ENCODE peak calls at places on chromosomes 5 and 9, in five cellular contexts. A is HCT116, Z is choroid plexus epithelial cell, N is bronchial epithelial cell, C is Caco-2. O is an unnamed sample.

GRCh38 chr9:106403081-106403480 is 459.9 kb upstream of the ZNF462 start:
- DNase-seq in Z (no peak), A (no peak), N (peak), C (peak), O (no peak)

GRCh38 chr9:130713286-130713975 is 19.9 kb downstream of the EXOSC2 start:
- DNase-seq in C (peak), Z (peak), A (no peak), N (no peak), O (no peak)

GRCh38 chr9:80555782-80556325 is 984.1 kb downstream of the TLE4 start:
- DNase-seq in C (no peak), A (no peak), Z (peak), N (peak), O (no peak)

GRCh38 chr5:176362098-176362442 is 506 bp upstream of the KIAA1191 start:
- DNase-seq in C (no peak), A (no peak), Z (no peak), N (no peak), O (no peak)

GRCh38 chr5:98110270-98110669 is 663.2 kb upstream of the RGMB start:
- DNase-seq in C (no peak), A (no peak), N (peak), Z (peak), O (no peak)

GRCh38 chr5:7094626-7095025 is 301.3 kb upstream of the ADCY2 start:
- DNase-seq in Z (no peak), A (no peak), N (no peak), C (peak), O (no peak)

GRCh38 chr5:175867587-175868347 is 3.6 kb upstream of the CPLX2 start:
- DNase-seq in Z (peak), N (no peak), C (peak), A (peak), O (no peak)

GRCh38 chr5:168883253-168883880 is 304.2 kb upstream of the PANK3 start:
- DNase-seq in N (no peak), C (no peak), A (no peak), Z (no peak), O (no peak)

GRCh38 chr9:21561502-21561901 is 79.4 kb upstream of the IFNE start:
- DNase-seq in A (no peak), Z (no peak), C (no peak), N (no peak), O (no peak)

GRCh38 chr5:122142480-122142879 is 13.1 kb downstream of the ZNF474 start:
- DNase-seq in C (no peak), A (no peak), N (peak), Z (peak), O (no peak)

GRCh38 chr9:68515304-68516017 is 25.2 kb downstream of the TMEM252 start:
- DNase-seq in Z (peak), C (no peak), A (no peak), N (peak), O (no peak)

GRCh38 chr5:55227738-55228430 is 769 bp upstream of the MCIDAS start:
- DNase-seq in N (no peak), Z (no peak), A (no peak), C (no peak), O (no peak)

GRCh38 chr5:116576043-116576713 is 1.6 kb upstream of the SEMA6A start:
- DNase-seq in Z (peak), N (peak), A (peak), C (peak), O (no peak)

GRCh38 chr5:151721087-151721646 is 34.5 kb upstream of the SPARC start:
- DNase-seq in A (no peak), C (no peak), N (no peak), Z (no peak), O (no peak)

GRCh38 chr5:129001831-129002626 is 36.7 kb downstream of the SLC27A6 start:
- DNase-seq in N (no peak), Z (no peak), C (no peak), A (no peak), O (no peak)

DNA sequence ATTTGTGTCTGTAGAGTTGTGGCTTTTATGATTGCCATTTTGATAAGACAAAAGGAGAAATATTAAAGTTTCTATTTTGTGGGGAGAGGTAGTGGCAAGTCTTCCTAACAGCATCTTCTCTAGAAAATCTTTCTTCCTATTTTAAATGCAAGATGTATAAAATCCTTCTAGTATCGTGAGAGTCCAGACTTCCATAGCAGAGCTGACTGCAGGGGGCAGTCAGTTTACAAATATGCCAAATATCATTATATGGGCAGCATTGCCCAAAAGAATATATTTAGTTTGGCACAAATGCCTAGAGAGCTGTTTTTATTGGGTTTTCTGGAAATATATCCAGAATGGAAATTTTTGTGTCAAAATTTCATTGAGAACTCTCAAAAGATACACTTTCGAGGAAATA is 82.1 kb upstream of the ALDH1A1 start:
- DNase-seq in Z (no peak), C (no peak), A (no peak), N (no peak), O (no peak)
- TF ChIP-seq CTCF in Z (peak), C (no peak), A (peak), N (no peak), O (no peak)

GRCh38 chr5:161847896-161848510 is at the start of gene GABRA1:
- DNase-seq in Z (no peak), A (no peak), N (no peak), C (no peak), O (no peak)
- H3K4me3 ChIP-seq in Z (no peak), A (no peak), N (no peak), C (no peak), O (no peak)

GRCh38 chr5:75156585-75156984 is 80.1 kb downstream of the ANKRD31 start:
- DNase-seq in Z (peak), A (no peak), C (peak), N (peak), O (no peak)
- TF ChIP-seq CTCF in Z (peak), A (no peak), C (peak), N (peak), O (no peak)

DNA sequence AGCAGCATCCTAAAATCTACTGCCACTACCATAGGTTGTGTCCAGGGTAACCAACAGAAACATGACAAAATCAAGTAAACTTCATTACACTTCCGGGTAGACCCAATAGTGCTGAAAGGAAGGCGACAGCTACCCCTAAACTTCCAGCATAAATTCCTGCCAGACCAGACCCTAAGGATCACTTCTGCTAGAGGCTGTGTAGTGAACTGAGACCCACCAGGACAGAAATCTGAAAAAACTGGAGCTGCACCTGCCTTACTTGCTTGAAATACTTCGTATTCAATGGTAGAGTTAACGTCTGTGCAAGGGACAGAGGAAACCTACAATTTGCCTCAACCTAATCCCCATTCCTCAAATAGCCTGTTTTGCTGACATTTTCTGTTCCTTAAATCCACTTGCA is 1.0 kb upstream of the SECISBP2 start:
- DNase-seq in C (no peak), Z (no peak), N (no peak), A (no peak), O (no peak)
- H3K4me3 ChIP-seq in C (no peak), Z (no peak), N (no peak), A (peak), O (peak)

GRCh38 chr5:41638685-41639084 is 128.3 kb upstream of the PLCXD3 start:
- DNase-seq in C (peak), Z (no peak), A (no peak), N (no peak), O (no peak)

GRCh38 chr5:41637424-41637823 is 127.0 kb upstream of the PLCXD3 start:
- DNase-seq in Z (no peak), N (no peak), A (no peak), C (no peak), O (no peak)

GRCh38 chr5:41641621-41642020 is 131.2 kb upstream of the PLCXD3 start:
- DNase-seq in N (no peak), Z (peak), C (no peak), A (no peak), O (no peak)

GRCh38 chr5:41636605-41637004 is 126.2 kb upstream of the PLCXD3 start:
- DNase-seq in N (peak), C (peak), Z (peak), A (peak), O (no peak)

GRCh38 chr5:41637869-41638268 is 127.5 kb upstream of the PLCXD3 start:
- DNase-seq in C (no peak), Z (peak), N (no peak), A (peak), O (no peak)
- TF ChIP-seq CTCF in C (no peak), Z (peak), N (no peak), A (peak), O (no peak)

GRCh38 chr9:111662851-111663823 is 1.7 kb downstream of the GNG10 start:
- DNase-seq in A (no peak), N (peak), C (peak), Z (no peak), O (no peak)
- H3K4me3 ChIP-seq in A (peak), N (peak), C (peak), Z (peak), O (peak)